ENCODE peak calls at places on chromosomes 16 and 17, in nine cellular contexts. One of them, this sample, is unnamed. For H3K9me3, the result is how much of the 10 kb centered on the place peaks cover.

GRCh38 chr17:4739122-4740024 is at the start of the genes CXCL16 and ZMYND15:
- DNase-seq in A549: peak
- DNase-seq in neuronal stem cell: no peak
- DNase-seq in DND-41: no peak
- DNase-seq in HAP-1: no peak
- DNase-seq in CD4-positive, alpha-beta memory T cell: peak
- DNase-seq in tibial artery: peak
- DNase-seq in fibroblast of lung: peak
- DNase-seq in heart right ventricle: peak
- DNase-seq in this sample: peak

GRCh38 chr17:71472809-71473789 is 647.7 kb upstream of the SOX9 start:
- DNase-seq in HAP-1: no peak
- DNase-seq in heart right ventricle: peak
- DNase-seq in DND-41: peak
- DNase-seq in A549: peak
- DNase-seq in CD4-positive, alpha-beta memory T cell: no peak
- DNase-seq in tibial artery: no peak
- DNase-seq in fibroblast of lung: peak
- DNase-seq in neuronal stem cell: peak
- DNase-seq in this sample: peak

GRCh38 chr17:17510456-17511292 is 14.5 kb upstream of the RASD1 start:
- DNase-seq in DND-41: no peak
- DNase-seq in A549: no peak
- DNase-seq in HAP-1: no peak
- DNase-seq in CD4-positive, alpha-beta memory T cell: no peak
- DNase-seq in heart right ventricle: no peak
- DNase-seq in tibial artery: no peak
- DNase-seq in neuronal stem cell: no peak
- DNase-seq in fibroblast of lung: no peak
- DNase-seq in this sample: no peak

GRCh38 chr17:70168044-70168978 is 1.0 kb upstream of the KCNJ2 start:
- DNase-seq in DND-41: no peak
- DNase-seq in HAP-1: no peak
- DNase-seq in neuronal stem cell: peak
- DNase-seq in fibroblast of lung: peak
- DNase-seq in heart right ventricle: peak
- DNase-seq in tibial artery: peak
- DNase-seq in A549: peak
- DNase-seq in CD4-positive, alpha-beta memory T cell: no peak
- DNase-seq in this sample: peak

GRCh38 chr16:77723108-77723514 is 797 bp downstream of the NUDT7 start:
- DNase-seq in A549: no peak
- DNase-seq in CD4-positive, alpha-beta memory T cell: peak
- DNase-seq in heart right ventricle: peak
- DNase-seq in HAP-1: no peak
- DNase-seq in DND-41: peak
- DNase-seq in tibial artery: peak
- DNase-seq in fibroblast of lung: peak
- DNase-seq in neuronal stem cell: no peak
- DNase-seq in this sample: no peak

GRCh38 chr17:40290629-40291296 is 3.1 kb downstream of the CDC6 start:
- DNase-seq in neuronal stem cell: no peak
- DNase-seq in CD4-positive, alpha-beta memory T cell: peak
- DNase-seq in fibroblast of lung: peak
- DNase-seq in A549: peak
- DNase-seq in heart right ventricle: peak
- DNase-seq in tibial artery: no peak
- DNase-seq in HAP-1: peak
- DNase-seq in DND-41: peak
- DNase-seq in this sample: peak

GRCh38 chr17:37478187-37478586 is 11.5 kb upstream of the DUSP14 start:
- DNase-seq in fibroblast of lung: no peak
- DNase-seq in HAP-1: no peak
- DNase-seq in neuronal stem cell: no peak
- DNase-seq in DND-41: no peak
- DNase-seq in heart right ventricle: peak
- DNase-seq in A549: no peak
- DNase-seq in tibial artery: peak
- DNase-seq in CD4-positive, alpha-beta memory T cell: no peak
- DNase-seq in this sample: no peak

GRCh38 chr16:17302620-17303019 is 168.1 kb downstream of the XYLT1 start:
- DNase-seq in CD4-positive, alpha-beta memory T cell: no peak
- DNase-seq in neuronal stem cell: no peak
- DNase-seq in tibial artery: no peak
- DNase-seq in fibroblast of lung: peak
- DNase-seq in A549: no peak
- DNase-seq in DND-41: no peak
- DNase-seq in heart right ventricle: no peak
- DNase-seq in HAP-1: no peak
- DNase-seq in this sample: no peak

GRCh38 chr16:81198635-81199034 is 39.9 kb upstream of the BCO1 start:
- DNase-seq in fibroblast of lung: no peak
- DNase-seq in DND-41: no peak
- DNase-seq in heart right ventricle: no peak
- DNase-seq in A549: peak
- DNase-seq in HAP-1: no peak
- DNase-seq in neuronal stem cell: no peak
- DNase-seq in CD4-positive, alpha-beta memory T cell: no peak
- DNase-seq in tibial artery: no peak
- DNase-seq in this sample: no peak

GRCh38 chr17:77313831-77314230 is 173.1 kb downstream of the SEC14L1 start:
- DNase-seq in CD4-positive, alpha-beta memory T cell: no peak
- DNase-seq in HAP-1: no peak
- DNase-seq in fibroblast of lung: no peak
- DNase-seq in heart right ventricle: no peak
- DNase-seq in neuronal stem cell: no peak
- DNase-seq in A549: no peak
- DNase-seq in DND-41: no peak
- DNase-seq in tibial artery: no peak
- DNase-seq in this sample: no peak

GRCh38 chr16:3149630-3150345 is 15.0 kb downstream of the ZNF213 start:
- DNase-seq in CD4-positive, alpha-beta memory T cell: peak
- DNase-seq in HAP-1: peak
- DNase-seq in tibial artery: peak
- DNase-seq in DND-41: no peak
- DNase-seq in A549: peak
- DNase-seq in heart right ventricle: peak
- DNase-seq in fibroblast of lung: peak
- DNase-seq in neuronal stem cell: peak
- DNase-seq in this sample: peak

GRCh38 chr17:77391668-77392375 is 251.1 kb downstream of the SEC14L1 start:
- DNase-seq in A549: peak
- DNase-seq in HAP-1: peak
- DNase-seq in tibial artery: peak
- DNase-seq in CD4-positive, alpha-beta memory T cell: peak
- DNase-seq in DND-41: peak
- DNase-seq in heart right ventricle: no peak
- DNase-seq in neuronal stem cell: no peak
- DNase-seq in fibroblast of lung: peak
- DNase-seq in this sample: peak

GRCh38 chr16:67939507-67940435 is 3.1 kb upstream of the PSMB10 start:
- DNase-seq in fibroblast of lung: no peak
- DNase-seq in HAP-1: no peak
- DNase-seq in DND-41: peak
- DNase-seq in CD4-positive, alpha-beta memory T cell: peak
- DNase-seq in A549: no peak
- DNase-seq in tibial artery: no peak
- DNase-seq in heart right ventricle: no peak
- DNase-seq in neuronal stem cell: no peak
- DNase-seq in this sample: no peak

GRCh38 chr16:69077251-69077650 is 28.2 kb upstream of the HAS3 start:
- DNase-seq in fibroblast of lung: peak
- DNase-seq in DND-41: no peak
- DNase-seq in A549: peak
- DNase-seq in HAP-1: no peak
- DNase-seq in CD4-positive, alpha-beta memory T cell: no peak
- DNase-seq in neuronal stem cell: no peak
- DNase-seq in tibial artery: no peak
- DNase-seq in heart right ventricle: no peak
- DNase-seq in this sample: no peak

GRCh38 chr16:89357460-89357859 is 132.9 kb downstream of the ANKRD11 start:
- DNase-seq in neuronal stem cell: peak
- DNase-seq in A549: no peak
- DNase-seq in fibroblast of lung: no peak
- DNase-seq in HAP-1: no peak
- DNase-seq in CD4-positive, alpha-beta memory T cell: no peak
- DNase-seq in DND-41: no peak
- DNase-seq in tibial artery: no peak
- DNase-seq in heart right ventricle: peak
- DNase-seq in this sample: peak

GRCh38 chr17:82565551-82565950 is 46.0 kb downstream of the FOXK2 start:
- DNase-seq in heart right ventricle: no peak
- DNase-seq in tibial artery: no peak
- DNase-seq in neuronal stem cell: no peak
- DNase-seq in A549: no peak
- DNase-seq in DND-41: no peak
- DNase-seq in CD4-positive, alpha-beta memory T cell: no peak
- DNase-seq in HAP-1: no peak
- DNase-seq in fibroblast of lung: no peak
- DNase-seq in this sample: no peak

GRCh38 chr17:7026471-7027115 is 3.7 kb downstream of the BCL6B start:
- DNase-seq in fibroblast of lung: no peak
- DNase-seq in neuronal stem cell: no peak
- DNase-seq in DND-41: no peak
- DNase-seq in A549: no peak
- DNase-seq in CD4-positive, alpha-beta memory T cell: no peak
- DNase-seq in HAP-1: no peak
- DNase-seq in tibial artery: no peak
- DNase-seq in heart right ventricle: no peak
- DNase-seq in this sample: no peak

GRCh38 chr17:66175892-66176291 is 16.0 kb downstream of the CEP112 start:
- DNase-seq in neuronal stem cell: no peak
- DNase-seq in A549: no peak
- DNase-seq in heart right ventricle: no peak
- DNase-seq in CD4-positive, alpha-beta memory T cell: no peak
- DNase-seq in HAP-1: no peak
- DNase-seq in fibroblast of lung: no peak
- DNase-seq in DND-41: no peak
- DNase-seq in tibial artery: no peak
- DNase-seq in this sample: no peak

GRCh38 chr16:35560637-35560984 is 2101.2 kb downstream of the TP53TG3F start:
- DNase-seq in A549: no peak
- DNase-seq in neuronal stem cell: no peak
- DNase-seq in CD4-positive, alpha-beta memory T cell: no peak
- DNase-seq in tibial artery: no peak
- DNase-seq in heart right ventricle: no peak
- DNase-seq in fibroblast of lung: no peak
- DNase-seq in DND-41: peak
- DNase-seq in HAP-1: no peak
- DNase-seq in this sample: no peak
- H3K9me3 ChIP-seq in A549: under half
- H3K9me3 ChIP-seq in neuronal stem cell: half or more
- H3K9me3 ChIP-seq in CD4-positive, alpha-beta memory T cell: under half
- H3K9me3 ChIP-seq in tibial artery: under half
- H3K9me3 ChIP-seq in heart right ventricle: under half
- H3K9me3 ChIP-seq in fibroblast of lung: under half
- H3K9me3 ChIP-seq in DND-41: under half
- H3K9me3 ChIP-seq in HAP-1: under half
- H3K9me3 ChIP-seq in this sample: under half

DNA sequence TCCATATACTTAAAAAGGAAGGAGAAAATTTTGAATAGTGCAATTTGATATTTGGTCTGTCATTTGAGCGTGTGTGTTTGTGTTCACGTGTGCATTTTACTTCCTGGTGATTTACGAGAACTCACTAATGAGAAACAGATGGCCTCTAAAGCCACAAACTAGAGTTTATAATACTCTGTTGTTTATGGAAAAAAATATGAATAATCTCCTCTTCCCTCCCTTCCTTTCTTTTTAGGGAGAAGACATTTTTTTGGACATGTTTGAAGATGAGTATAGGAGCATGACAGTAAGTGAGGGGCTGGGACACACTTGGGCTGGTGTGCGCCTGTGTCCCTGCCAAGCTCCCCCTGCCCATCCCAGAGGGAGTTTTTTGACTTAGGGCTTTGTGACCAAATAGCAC is 102.7 kb downstream of the CLEC16A start:
- DNase-seq in neuronal stem cell: no peak
- DNase-seq in DND-41: no peak
- DNase-seq in HAP-1: no peak
- DNase-seq in fibroblast of lung: peak
- DNase-seq in tibial artery: no peak
- DNase-seq in A549: no peak
- DNase-seq in CD4-positive, alpha-beta memory T cell: no peak
- DNase-seq in heart right ventricle: no peak
- DNase-seq in this sample: peak
- H3K4me3 ChIP-seq in neuronal stem cell: no peak
- H3K4me3 ChIP-seq in DND-41: no peak
- H3K4me3 ChIP-seq in HAP-1: no peak
- H3K4me3 ChIP-seq in fibroblast of lung: no peak
- H3K4me3 ChIP-seq in tibial artery: no peak
- H3K4me3 ChIP-seq in A549: no peak
- H3K4me3 ChIP-seq in CD4-positive, alpha-beta memory T cell: no peak
- H3K4me3 ChIP-seq in heart right ventricle: no peak
- H3K4me3 ChIP-seq in this sample: no peak

DNA sequence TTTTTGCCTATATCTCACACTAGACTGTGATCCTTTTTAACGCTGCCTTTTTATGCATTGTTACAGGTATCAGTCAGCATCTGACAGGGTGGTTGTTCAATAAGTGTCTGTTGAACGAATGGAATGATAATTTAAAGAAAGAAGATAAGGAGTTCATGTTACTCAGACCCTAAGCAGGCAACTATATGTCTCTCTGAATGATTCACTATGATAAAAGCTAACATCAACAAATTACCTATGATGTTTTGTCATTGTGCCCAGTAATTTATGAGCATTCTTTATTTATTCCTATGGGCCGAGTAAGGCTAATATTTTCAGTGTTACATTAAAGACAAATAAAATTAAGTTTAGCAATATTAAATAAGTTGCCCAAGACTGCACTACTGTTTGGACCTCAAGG is 435.0 kb upstream of the KIF2B start:
- DNase-seq in fibroblast of lung: no peak
- DNase-seq in CD4-positive, alpha-beta memory T cell: no peak
- DNase-seq in DND-41: no peak
- DNase-seq in A549: no peak
- DNase-seq in heart right ventricle: no peak
- DNase-seq in HAP-1: no peak
- DNase-seq in tibial artery: no peak
- DNase-seq in neuronal stem cell: no peak
- DNase-seq in this sample: no peak
- H3K9me3 ChIP-seq in fibroblast of lung: under half
- H3K9me3 ChIP-seq in CD4-positive, alpha-beta memory T cell: under half
- H3K9me3 ChIP-seq in DND-41: under half
- H3K9me3 ChIP-seq in A549: under half
- H3K9me3 ChIP-seq in heart right ventricle: under half
- H3K9me3 ChIP-seq in HAP-1: under half
- H3K9me3 ChIP-seq in tibial artery: under half
- H3K9me3 ChIP-seq in neuronal stem cell: under half
- H3K9me3 ChIP-seq in this sample: under half

GRCh38 chr17:10558049-10558448 is 8.6 kb upstream of the MYH2 start:
- DNase-seq in A549: no peak
- DNase-seq in neuronal stem cell: no peak
- DNase-seq in fibroblast of lung: no peak
- DNase-seq in tibial artery: no peak
- DNase-seq in HAP-1: no peak
- DNase-seq in heart right ventricle: no peak
- DNase-seq in CD4-positive, alpha-beta memory T cell: no peak
- DNase-seq in DND-41: no peak
- DNase-seq in this sample: peak

GRCh38 chr17:10557422-10557821 is 8.0 kb upstream of the MYH2 start:
- DNase-seq in tibial artery: no peak
- DNase-seq in fibroblast of lung: no peak
- DNase-seq in neuronal stem cell: no peak
- DNase-seq in HAP-1: no peak
- DNase-seq in heart right ventricle: peak
- DNase-seq in DND-41: no peak
- DNase-seq in A549: no peak
- DNase-seq in CD4-positive, alpha-beta memory T cell: no peak
- DNase-seq in this sample: no peak

GRCh38 chr17:10556301-10557005 is 7.0 kb upstream of the MYH2 start:
- DNase-seq in fibroblast of lung: no peak
- DNase-seq in tibial artery: no peak
- DNase-seq in heart right ventricle: no peak
- DNase-seq in CD4-positive, alpha-beta memory T cell: no peak
- DNase-seq in DND-41: no peak
- DNase-seq in A549: no peak
- DNase-seq in neuronal stem cell: no peak
- DNase-seq in HAP-1: no peak
- DNase-seq in this sample: no peak
- H3K4me3 ChIP-seq in fibroblast of lung: no peak
- H3K4me3 ChIP-seq in tibial artery: no peak
- H3K4me3 ChIP-seq in heart right ventricle: no peak
- H3K4me3 ChIP-seq in CD4-positive, alpha-beta memory T cell: no peak
- H3K4me3 ChIP-seq in DND-41: no peak
- H3K4me3 ChIP-seq in A549: no peak
- H3K4me3 ChIP-seq in neuronal stem cell: no peak
- H3K4me3 ChIP-seq in HAP-1: no peak
- H3K4me3 ChIP-seq in this sample: no peak

This sample was measured in A673.